ENCODE peak calls at places on chromosomes 3 and 15, in four cellular contexts. A is stomach; Z is AG08395; K is activated naive CD4-positive, alpha-beta T cell. S is an unnamed sample.

GRCh38 chr3:36909666-36910065 is 35.2 kb downstream of the TRANK1 start:
- DNase-seq in A (no peak), Z (no peak), K (no peak), S (no peak)

GRCh38 chr3:15055019-15055557 is 10.0 kb downstream of the MRPS25 start:
- DNase-seq in A (no peak), Z (no peak), K (no peak), S (peak; percentile 77)

GRCh38 chr3:11136871-11137626 is 17.2 kb upstream of the HRH1 start:
- DNase-seq in A (no peak), Z (peak; percentile 97), K (no peak), S (no peak)

GRCh38 chr3:135987647-135988046 is 22.1 kb downstream of the PPP2R3A start:
- DNase-seq in A (no peak), Z (no peak), K (no peak), S (no peak)

GRCh38 chr3:141385386-141386079 is 17.2 kb downstream of the ZBTB38 start:
- DNase-seq in A (no peak), Z (no peak), K (no peak), S (no peak)

GRCh38 chr15:88624156-88624970 is 3.2 kb downstream of the AEN start:
- DNase-seq in A (no peak), Z (peak; percentile 39), K (no peak), S (no peak)

GRCh38 chr3:30934208-30934550 is 39.7 kb upstream of the GADL1 start:
- DNase-seq in A (no peak), Z (peak; percentile 40), K (no peak), S (no peak)

GRCh38 chr15:94306700-94307650 is 75.6 kb downstream of the MCTP2 start:
- DNase-seq in A (no peak), Z (no peak), K (no peak), S (no peak)

GRCh38 chr3:35651888-35652287 is 12.6 kb downstream of the ARPP21 start:
- DNase-seq in A (no peak), Z (no peak), K (no peak), S (no peak)

GRCh38 chr3:14335774-14336413 is 66.5 kb upstream of the SLC6A6 start:
- DNase-seq in A (no peak), Z (no peak), K (no peak), S (no peak)

GRCh38 chr3:14224895-14225294 is 46.3 kb downstream of the LSM3 start:
- DNase-seq in A (no peak), Z (no peak), K (no peak), S (no peak)

GRCh38 chr15:57503911-57504598 is 87.6 kb upstream of the MYZAP start:
- DNase-seq in A (no peak), Z (no peak), K (no peak), S (no peak)

GRCh38 chr15:69537085-69537484 is 84.5 kb downstream of the RPLP1 start:
- DNase-seq in A (no peak), Z (no peak), K (no peak), S (no peak)

GRCh38 chr3:89145995-89146394 is 38.6 kb downstream of the EPHA3 start:
- DNase-seq in A (no peak), Z (peak; percentile 45), K (no peak), S (no peak)

GRCh38 chr3:129890891-129891290 is 2.6 kb downstream of the TMCC1 start:
- DNase-seq in A (no peak), Z (no peak), K (no peak), S (no peak)

GRCh38 chr3:183548262-183548769 is 7.2 kb downstream of the KLHL6 start:
- DNase-seq in A (no peak), Z (peak; percentile 67), K (no peak), S (no peak)

GRCh38 chr3:5144316-5144994 is 22.4 kb downstream of the ARL8B start:
- DNase-seq in A (no peak), Z (no peak), K (no peak), S (no peak)

GRCh38 chr3:193883551-193883950 is 252.4 kb upstream of the HES1 start:
- DNase-seq in A (no peak), Z (no peak), K (no peak), S (no peak)

GRCh38 chr3:27633224-27633545 is 88.9 kb downstream of the EOMES start:
- DNase-seq in A (no peak), Z (peak; percentile 48), K (no peak), S (no peak)

GRCh38 chr15:68151277-68151676 is 53.9 kb downstream of the CALML4 start:
- DNase-seq in A (no peak), Z (no peak), K (no peak), S (no peak)

GRCh38 chr3:133377396-133377795 is 22.5 kb upstream of the BFSP2 start:
- DNase-seq in A (no peak), Z (peak; percentile 67), K (no peak), S (no peak)

GRCh38 chr3:14532691-14533456 is 7.3 kb downstream of the GRIP2 start:
- DNase-seq in A (peak; percentile 94), Z (no peak), K (no peak), S (peak; percentile 73)

GRCh38 chr3:127457746-127458145 is 132.8 kb downstream of the TPRA1 start:
- DNase-seq in A (no peak), Z (no peak), K (no peak), S (peak; percentile 37)

GRCh38 chr3:197371521-197372075 is 73.2 kb upstream of the DLG1 start:
- DNase-seq in A (no peak), Z (no peak), K (no peak), S (no peak)

GRCh38 chr15:64009798-64010241 is 36.5 kb downstream of the DAPK2 start:
- DNase-seq in A (no peak), Z (no peak), K (peak; percentile 31), S (no peak)

GRCh38 chr3:48561045-48561736 is 2.4 kb downstream of the UCN2 start:
- DNase-seq in A (peak; percentile 45), Z (peak; percentile 67), K (no peak), S (peak; percentile 86)

GRCh38 chr3:149332781-149333517 is 487 bp downstream of the TM4SF18 start:
- DNase-seq in A (no peak), Z (no peak), K (no peak), S (no peak)

GRCh38 chr15:95944193-95944592 is 386.3 kb upstream of the NR2F2 start:
- DNase-seq in A (no peak), Z (no peak), K (no peak), S (no peak)

GRCh38 chr3:79297242-79297641 is 470.6 kb downstream of the ROBO1 start:
- DNase-seq in A (no peak), Z (peak; percentile 77), K (no peak), S (no peak)

GRCh38 chr15:68385240-68385561 is 46.8 kb downstream of the ITGA11 start:
- DNase-seq in A (peak; percentile 7), Z (no peak), K (no peak), S (no peak)

GRCh38 chr3:72033709-72034428 is 248.9 kb upstream of the PROK2 start:
- DNase-seq in A (no peak), Z (no peak), K (no peak), S (no peak)

GRCh38 chr15:95994418-95994817 is 336.1 kb upstream of the NR2F2 start:
- DNase-seq in A (no peak), Z (peak; percentile 21), K (no peak), S (no peak)

GRCh38 chr15:40379853-40380252 is 2.7 kb upstream of the KNSTRN start:
- DNase-seq in A (peak; percentile 62), Z (peak; percentile 96), K (no peak), S (no peak)

GRCh38 chr3:132721479-132722164 is 587 bp downstream of the NPHP3 start:
- DNase-seq in A (peak; percentile 70), Z (peak; percentile 56), K (no peak), S (peak; percentile 89)

S was measured in spleen.